ENCODE peak calls at places on chromosomes 16 and 17, in five cellular contexts. One of them, this sample, is unnamed.

GRCh38 chr17:42124256-42124655 is 1.7 kb downstream of the HSPB9 start:
- DNase-seq in A549: no peak
- DNase-seq in heart left ventricle: no peak
- DNase-seq in Peyer's patch: no peak
- DNase-seq in stomach: no peak
- DNase-seq in this sample: no peak

GRCh38 chr16:3819741-3820724 is 60.5 kb downstream of the CREBBP start:
- DNase-seq in A549: peak; percentile 31
- DNase-seq in heart left ventricle: no peak
- DNase-seq in Peyer's patch: no peak
- DNase-seq in stomach: peak; percentile 38
- DNase-seq in this sample: peak; percentile 19

GRCh38 chr17:73028311-73028755 is 64.2 kb downstream of the SLC39A11 start:
- DNase-seq in A549: no peak
- DNase-seq in heart left ventricle: no peak
- DNase-seq in Peyer's patch: no peak
- DNase-seq in stomach: no peak
- DNase-seq in this sample: no peak

GRCh38 chr17:19000531-19001011 is 4.0 kb downstream of the FAM83G start:
- DNase-seq in A549: no peak
- DNase-seq in heart left ventricle: no peak
- DNase-seq in Peyer's patch: peak; percentile 89
- DNase-seq in stomach: peak; percentile 58
- DNase-seq in this sample: peak; percentile 51

GRCh38 chr16:58614212-58614611 is 15.4 kb downstream of the CNOT1 start:
- DNase-seq in A549: no peak
- DNase-seq in heart left ventricle: no peak
- DNase-seq in Peyer's patch: no peak
- DNase-seq in stomach: no peak
- DNase-seq in this sample: no peak

GRCh38 chr16:15434425-15435215 is at the start of gene BMERB1:
- DNase-seq in A549: peak; percentile 77
- DNase-seq in heart left ventricle: peak; percentile 82
- DNase-seq in Peyer's patch: peak; percentile 55
- DNase-seq in stomach: peak; percentile 59
- DNase-seq in this sample: peak; percentile 37

GRCh38 chr17:58351710-58352017 is 337 bp downstream of the SUPT4H1 start:
- DNase-seq in A549: no peak
- DNase-seq in heart left ventricle: no peak
- DNase-seq in Peyer's patch: no peak
- DNase-seq in stomach: no peak
- DNase-seq in this sample: no peak

GRCh38 chr16:65214196-65214595 is 92.3 kb upstream of the CDH11 start:
- DNase-seq in A549: no peak
- DNase-seq in heart left ventricle: no peak
- DNase-seq in Peyer's patch: no peak
- DNase-seq in stomach: no peak
- DNase-seq in this sample: no peak

GRCh38 chr16:49462989-49463371 is 89.4 kb downstream of the C16orf78 start:
- DNase-seq in A549: no peak
- DNase-seq in heart left ventricle: no peak
- DNase-seq in Peyer's patch: peak; percentile 51
- DNase-seq in stomach: peak; percentile 17
- DNase-seq in this sample: no peak

GRCh38 chr16:75497558-75497957 is 2.3 kb upstream of the CHST6 start:
- DNase-seq in A549: no peak
- DNase-seq in heart left ventricle: no peak
- DNase-seq in Peyer's patch: no peak
- DNase-seq in stomach: no peak
- DNase-seq in this sample: no peak

GRCh38 chr17:4610162-4610561 is 25.8 kb downstream of the SMTNL2 start:
- DNase-seq in A549: no peak
- DNase-seq in heart left ventricle: no peak
- DNase-seq in Peyer's patch: no peak
- DNase-seq in stomach: peak; percentile 66
- DNase-seq in this sample: no peak

GRCh38 chr17:73155410-73156165 is 9.2 kb upstream of the SSTR2 start:
- DNase-seq in A549: no peak
- DNase-seq in heart left ventricle: no peak
- DNase-seq in Peyer's patch: no peak
- DNase-seq in stomach: no peak
- DNase-seq in this sample: no peak

GRCh38 chr17:68706351-68706750 is 105.2 kb upstream of the FAM20A start:
- DNase-seq in A549: no peak
- DNase-seq in heart left ventricle: no peak
- DNase-seq in Peyer's patch: no peak
- DNase-seq in stomach: no peak
- DNase-seq in this sample: no peak

GRCh38 chr16:69626256-69626655 is 60.5 kb downstream of the NFAT5 start:
- DNase-seq in A549: peak; percentile 23
- DNase-seq in heart left ventricle: no peak
- DNase-seq in Peyer's patch: no peak
- DNase-seq in stomach: no peak
- DNase-seq in this sample: no peak

GRCh38 chr17:39099686-39100293 is 51.6 kb downstream of the PLXDC1 start:
- DNase-seq in A549: no peak
- DNase-seq in heart left ventricle: peak; percentile 75
- DNase-seq in Peyer's patch: peak; percentile 56
- DNase-seq in stomach: no peak
- DNase-seq in this sample: peak; percentile 26

GRCh38 chr17:17663160-17664072 is 17.8 kb upstream of the RAI1 start:
- DNase-seq in A549: peak; percentile 80
- DNase-seq in heart left ventricle: peak; percentile 77
- DNase-seq in Peyer's patch: peak; percentile 87
- DNase-seq in stomach: peak; percentile 44
- DNase-seq in this sample: peak; percentile 60
- TF ChIP-seq POLR2A in A549: no peak
- TF ChIP-seq POLR2A in heart left ventricle: no peak
- TF ChIP-seq POLR2A in Peyer's patch: no peak
- TF ChIP-seq POLR2A in stomach: no peak
- TF ChIP-seq POLR2A in this sample: no peak

GRCh38 chr17:81323083-81323369 is 27.9 kb upstream of the SLC38A10 start:
- DNase-seq in A549: no peak
- DNase-seq in heart left ventricle: no peak
- DNase-seq in Peyer's patch: no peak
- DNase-seq in stomach: no peak
- DNase-seq in this sample: no peak

GRCh38 chr17:81325057-81325973 is 30.2 kb upstream of the SLC38A10 start:
- DNase-seq in A549: no peak
- DNase-seq in heart left ventricle: no peak
- DNase-seq in Peyer's patch: no peak
- DNase-seq in stomach: no peak
- DNase-seq in this sample: no peak

GRCh38 chr17:81324177-81324905 is 29.2 kb upstream of the SLC38A10 start:
- DNase-seq in A549: no peak
- DNase-seq in heart left ventricle: no peak
- DNase-seq in Peyer's patch: no peak
- DNase-seq in stomach: no peak
- DNase-seq in this sample: no peak

GRCh38 chr17:81323411-81323868 is 28.3 kb upstream of the SLC38A10 start:
- DNase-seq in A549: no peak
- DNase-seq in heart left ventricle: no peak
- DNase-seq in Peyer's patch: no peak
- DNase-seq in stomach: no peak
- DNase-seq in this sample: no peak

DNA sequence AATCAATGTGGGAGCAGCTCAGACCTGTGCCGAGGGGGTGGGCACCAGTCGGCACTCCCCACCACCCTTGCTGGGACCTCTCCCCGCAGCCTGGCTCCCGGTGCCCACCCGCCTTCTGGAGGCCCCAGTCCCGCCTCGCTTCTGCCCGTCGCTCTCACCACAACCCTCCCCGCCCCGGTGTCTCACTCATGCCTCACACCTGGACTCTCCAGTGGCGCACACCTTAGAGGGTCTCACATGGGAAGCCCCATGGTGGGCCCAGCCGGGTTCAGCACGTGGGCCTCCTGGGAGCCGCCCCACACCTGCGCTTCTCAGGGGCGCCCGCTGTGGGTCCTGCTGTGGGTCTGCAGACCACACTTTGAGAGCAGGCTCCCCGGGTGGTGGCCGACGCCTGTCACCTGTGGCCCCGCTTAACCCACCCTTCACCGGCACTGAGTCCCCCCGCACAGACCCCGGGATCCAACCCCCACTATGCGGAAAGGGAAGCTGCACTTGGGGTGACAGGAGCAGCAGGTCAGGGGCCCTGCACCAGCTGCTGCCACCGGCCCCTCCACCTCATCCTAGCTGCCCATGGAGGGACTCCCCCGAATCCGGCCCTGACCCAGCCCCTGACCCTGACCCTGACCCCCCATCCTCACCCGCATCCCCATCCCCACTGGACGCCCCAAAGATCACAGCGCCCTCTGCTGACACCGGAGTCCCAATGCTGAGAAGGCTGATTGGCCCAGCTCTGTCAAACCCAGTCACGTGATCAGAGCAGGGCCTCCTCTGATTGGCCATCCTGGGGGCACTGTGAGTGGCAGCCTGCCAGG is 27.4 kb upstream of the SLC38A10 start:
- DNase-seq in A549: peak; percentile 89
- DNase-seq in heart left ventricle: no peak
- DNase-seq in Peyer's patch: peak; percentile 71
- DNase-seq in stomach: no peak
- DNase-seq in this sample: no peak
- TF ChIP-seq CTCF in A549: peak; percentile 30
- TF ChIP-seq CTCF in heart left ventricle: peak; percentile 13
- TF ChIP-seq CTCF in Peyer's patch: no peak
- TF ChIP-seq CTCF in stomach: no peak
- TF ChIP-seq CTCF in this sample: peak; percentile 16

DNA sequence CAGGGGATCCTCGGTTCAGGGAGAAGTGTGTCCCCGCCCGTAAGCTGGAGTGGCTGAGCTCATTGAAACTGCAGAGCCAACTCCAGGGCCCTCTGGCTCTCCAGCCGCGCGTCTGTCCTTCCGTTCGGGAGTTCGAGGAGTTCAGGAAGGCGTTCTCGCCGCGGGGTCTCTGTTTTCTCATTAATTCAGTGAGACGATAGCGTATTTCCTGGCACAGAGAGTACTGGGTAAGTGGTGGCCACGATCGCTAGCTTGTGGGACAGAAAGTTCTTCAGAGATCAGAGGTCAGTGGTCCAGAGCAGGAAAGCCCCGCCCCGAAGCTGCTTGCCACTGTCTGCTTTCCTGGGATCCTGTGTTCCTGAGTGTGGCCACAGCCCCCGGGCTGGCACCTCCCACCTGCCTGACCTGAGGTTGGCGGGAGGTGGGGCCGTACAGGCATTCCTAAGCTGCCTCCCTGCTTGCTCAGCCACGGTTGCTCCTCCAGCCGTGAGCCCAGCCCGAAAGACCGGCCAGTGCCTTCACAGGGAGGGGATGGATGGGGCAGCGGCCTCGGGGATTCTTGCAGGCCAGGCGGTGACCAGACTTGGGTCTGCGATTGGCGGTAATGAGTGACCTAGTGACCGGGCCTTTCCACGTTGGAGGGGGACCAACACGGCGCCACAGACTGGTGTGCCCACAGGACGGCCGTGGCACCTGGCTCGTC is 8.9 kb downstream of the BAIAP2 start:
- DNase-seq in A549: peak; percentile 50
- DNase-seq in heart left ventricle: peak; percentile 52
- DNase-seq in Peyer's patch: no peak
- DNase-seq in stomach: peak; percentile 76
- DNase-seq in this sample: no peak
- H3K27ac ChIP-seq in A549: peak overlapping the region; percentile 16
- H3K27ac ChIP-seq in heart left ventricle: peak overlapping the region; percentile 58
- H3K27ac ChIP-seq in Peyer's patch: peak overlapping the region; percentile 48
- H3K27ac ChIP-seq in stomach: peak overlapping the region; percentile 70
- H3K27ac ChIP-seq in this sample: peak overlapping the region; percentile 77

DNA sequence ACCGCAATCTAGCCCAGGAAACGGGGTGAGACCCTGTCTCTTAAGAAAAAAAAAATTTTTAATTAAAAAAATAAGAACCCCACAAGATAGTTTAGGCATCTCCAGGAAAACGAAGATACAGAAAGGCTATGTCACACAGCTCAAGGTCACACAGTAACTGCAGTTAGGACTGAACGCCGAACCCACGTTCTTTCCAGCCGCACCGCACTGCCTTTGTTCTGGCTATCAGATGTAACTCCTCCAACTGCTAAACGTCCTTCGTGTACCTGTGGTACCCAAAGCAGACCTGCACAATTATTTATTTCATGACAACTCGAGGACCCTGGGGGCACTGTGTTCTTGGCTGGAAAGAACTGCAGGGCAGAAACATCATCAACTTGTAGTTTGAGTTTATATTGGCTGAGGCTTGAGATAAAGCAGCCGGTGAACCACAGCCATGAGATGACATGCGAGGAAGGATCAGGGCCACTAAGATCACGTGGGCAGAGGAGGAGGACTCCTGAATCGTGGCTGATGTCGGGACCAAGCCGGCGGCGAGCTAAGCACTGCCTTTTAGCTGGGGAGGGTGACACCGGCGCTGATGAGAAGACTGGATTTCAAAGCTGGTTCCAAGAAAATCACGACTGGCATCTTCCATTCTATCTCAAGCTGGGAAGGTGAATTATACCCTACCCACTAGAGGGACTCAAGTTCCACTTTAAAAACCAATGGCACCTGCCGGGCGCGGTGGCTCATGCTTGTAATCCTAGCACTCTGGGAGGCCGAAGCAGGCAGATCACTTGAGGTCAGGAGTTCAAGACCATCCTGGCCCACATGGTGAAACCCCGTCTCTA is 20.7 kb upstream of the MNT start:
- DNase-seq in A549: no peak
- DNase-seq in heart left ventricle: no peak
- DNase-seq in Peyer's patch: no peak
- DNase-seq in stomach: no peak
- DNase-seq in this sample: no peak
- TF ChIP-seq POLR2A in A549: no peak
- TF ChIP-seq POLR2A in heart left ventricle: no peak
- TF ChIP-seq POLR2A in Peyer's patch: no peak
- TF ChIP-seq POLR2A in stomach: no peak
- TF ChIP-seq POLR2A in this sample: no peak